ENCODE peak calls at places on chromosomes 2 and 18, in ten cellular contexts. L, X, G, O, T, U, D, Z, I and W are unnamed samples.

GRCh38 chr18:44602380-44602779 is 78.3 kb upstream of the SETBP1 start:
- DNase-seq in T (no peak), O (no peak), I (no peak), U (peak; percentile 83), D (no peak), X (no peak), Z (no peak), L (no peak), G (no peak), W (no peak)

GRCh38 chr2:234814366-234814765 is 137.5 kb upstream of the SH3BP4 start:
- DNase-seq in L (no peak), O (no peak), X (no peak), G (no peak), D (no peak), T (no peak), I (no peak), Z (no peak), U (no peak), W (no peak)

GRCh38 chr2:225328192-225328591 is 71.3 kb upstream of the NYAP2 start:
- DNase-seq in L (no peak), I (no peak), Z (no peak), D (no peak), X (no peak), O (no peak), U (no peak), G (no peak), T (no peak), W (no peak)

GRCh38 chr2:116499389-116499788 is 1315.1 kb upstream of the DDX18 start:
- DNase-seq in U (no peak), T (no peak), X (no peak), O (no peak), D (no peak), G (no peak), L (no peak), I (no peak), Z (no peak), W (no peak)

GRCh38 chr2:197286805-197287595 is 23.6 kb downstream of the ANKRD44 start:
- DNase-seq in G (peak; percentile 41), X (no peak), O (no peak), L (no peak), T (peak; percentile 54), I (no peak), Z (peak; percentile 78), U (peak; percentile 92), D (no peak), W (no peak)

GRCh38 chr2:233892793-233893192 is 24.4 kb upstream of the TRPM8 start:
- DNase-seq in Z (no peak), O (no peak), I (peak; percentile 12), T (no peak), L (no peak), G (no peak), U (no peak), D (no peak), X (no peak), W (no peak)

GRCh38 chr2:223122706-223123265 is 70.8 kb downstream of the KCNE4 start:
- DNase-seq in D (no peak), U (no peak), Z (no peak), I (no peak), X (no peak), T (no peak), O (no peak), L (no peak), G (no peak), W (no peak)

GRCh38 chr2:232238108-232238507 is 140.4 kb upstream of the ALPP start:
- DNase-seq in T (no peak), L (no peak), D (no peak), O (no peak), I (no peak), X (no peak), U (peak; percentile 32), G (no peak), Z (no peak), W (no peak)

GRCh38 chr2:133421516-133422324 is 146.5 kb downstream of the NCKAP5 start:
- DNase-seq in D (peak; percentile 57), Z (peak; percentile 24), T (peak; percentile 58), O (no peak), G (peak; percentile 66), U (peak; percentile 9), I (peak; percentile 8), X (no peak), L (peak; percentile 14), W (peak; percentile 15)
- TF ChIP-seq CTCF in D (no peak), Z (peak; percentile 18), T (no peak), O (no peak), G (no peak), U (no peak), I (peak; percentile 15), X (no peak), L (peak; percentile 27), W (no peak)

DNA sequence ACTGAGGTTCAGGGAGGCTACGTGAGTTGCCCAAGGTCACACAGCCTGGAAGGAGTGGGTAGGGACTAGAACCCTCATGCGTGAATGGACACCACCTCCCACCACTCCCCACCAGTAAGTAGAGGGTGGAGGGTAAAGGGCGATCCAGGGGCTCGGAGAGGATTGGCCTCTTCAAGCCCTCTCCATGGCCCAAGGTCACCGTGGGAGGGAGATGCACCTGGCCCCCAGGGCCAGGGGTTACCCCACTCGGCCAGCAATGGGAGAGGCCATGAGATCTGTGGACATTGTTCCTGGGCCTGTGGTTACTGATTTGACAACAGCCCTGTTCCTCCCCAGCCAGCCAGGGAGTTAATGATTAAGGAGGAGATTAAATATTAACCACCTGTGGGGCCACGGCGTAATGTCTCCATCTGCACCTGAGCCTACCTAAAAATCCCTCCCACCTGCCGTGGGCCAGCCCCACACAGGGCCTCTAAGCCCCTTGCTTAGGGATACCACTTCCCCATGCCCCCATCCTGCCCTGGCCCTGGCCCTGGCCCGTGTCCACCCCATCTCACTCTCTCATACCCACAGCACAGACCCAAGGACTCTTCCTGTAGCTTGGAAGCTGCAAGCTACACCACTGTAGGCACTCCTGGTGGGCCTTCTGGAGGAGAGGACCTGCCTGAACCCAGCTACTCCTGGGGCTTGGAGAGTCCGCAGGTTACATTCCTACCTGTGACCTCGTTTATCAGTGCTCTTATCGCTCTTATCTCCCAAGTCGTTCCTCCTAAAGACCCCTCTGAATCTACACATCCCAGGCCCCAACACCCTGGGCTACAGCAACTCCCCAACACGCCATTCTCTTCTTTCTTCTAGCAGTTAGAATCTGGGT is 32.2 kb downstream of the ZFP36L2 start:
- DNase-seq in Z (no peak), X (no peak), L (no peak), G (peak; percentile 86), U (no peak), D (peak; percentile 90), T (no peak), I (no peak), O (peak; percentile 71), W (no peak)
- H3K27me3 ChIP-seq in Z (no peaks in the 10 kb centered on the region), X (no peaks in the 10 kb centered on the region), L (no peaks in the 10 kb centered on the region), G (no peaks in the 10 kb centered on the region), U (no peaks in the 10 kb centered on the region), D (no peaks in the 10 kb centered on the region), T (no peaks in the 10 kb centered on the region), I (no peaks in the 10 kb centered on the region), O (no peaks in the 10 kb centered on the region), W (no peaks in the 10 kb centered on the region)

DNA sequence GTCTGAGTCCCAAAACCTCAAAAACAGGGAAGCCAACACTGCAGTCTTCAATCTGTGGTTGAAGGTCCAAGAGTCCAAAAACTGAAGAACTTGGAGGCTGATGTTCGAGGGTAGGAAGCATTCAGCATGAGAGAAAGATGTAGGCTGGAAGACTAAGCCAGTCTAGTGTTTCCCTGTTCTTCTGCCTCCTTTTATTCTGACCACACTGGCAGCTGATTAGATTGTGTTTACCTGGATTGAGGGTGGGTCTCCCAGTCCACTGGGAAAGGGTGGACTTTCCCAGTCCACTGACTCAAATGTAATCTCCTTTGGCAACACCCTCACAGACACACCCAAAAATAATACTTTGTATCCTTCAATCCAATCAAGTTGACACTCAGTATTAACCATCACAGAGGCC is 27.5 kb upstream of the IL1B start:
- DNase-seq in D (no peak), U (no peak), G (no peak), O (no peak), L (no peak), I (no peak), Z (no peak), X (no peak), T (no peak), W (no peak)
- H3K9me3 ChIP-seq in D (no peaks in the 10 kb centered on the region), U (no peaks in the 10 kb centered on the region), G (no peaks in the 10 kb centered on the region), O (no peaks in the 10 kb centered on the region), L (peaks cover 31% of the 10 kb centered on the region), I (peaks cover 14% of the 10 kb centered on the region), Z (no peaks in the 10 kb centered on the region), X (peaks cover 17% of the 10 kb centered on the region), T (no peaks in the 10 kb centered on the region), W (peaks cover 35% of the 10 kb centered on the region)

DNA sequence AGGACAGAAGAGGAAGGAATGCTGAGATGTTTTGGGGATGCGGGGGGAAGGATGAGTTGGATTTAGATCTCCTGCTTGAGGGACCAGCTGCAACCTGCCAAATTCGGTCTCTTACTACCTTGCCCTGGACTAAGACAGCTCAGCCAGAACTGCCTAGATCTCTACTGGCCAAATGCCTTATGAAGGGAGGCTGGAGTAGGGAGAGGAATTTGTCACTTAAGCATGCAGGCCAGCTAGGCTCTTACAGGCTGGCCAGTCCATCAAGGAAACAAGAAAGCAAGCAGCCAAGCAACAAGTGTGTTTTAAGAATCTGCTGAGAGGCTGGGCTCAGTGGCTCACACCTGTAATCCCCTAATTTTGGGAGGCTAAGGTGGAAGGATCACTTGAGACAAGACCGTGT is 9.8 kb upstream of the ZFP36L2 start:
- DNase-seq in U (no peak), O (no peak), T (no peak), I (no peak), G (no peak), X (no peak), L (no peak), Z (no peak), D (no peak), W (no peak)
- TF ChIP-seq CTCF in U (no peak), O (no peak), T (no peak), I (no peak), G (no peak), X (no peak), L (no peak), Z (no peak), D (no peak), W (no peak)

DNA sequence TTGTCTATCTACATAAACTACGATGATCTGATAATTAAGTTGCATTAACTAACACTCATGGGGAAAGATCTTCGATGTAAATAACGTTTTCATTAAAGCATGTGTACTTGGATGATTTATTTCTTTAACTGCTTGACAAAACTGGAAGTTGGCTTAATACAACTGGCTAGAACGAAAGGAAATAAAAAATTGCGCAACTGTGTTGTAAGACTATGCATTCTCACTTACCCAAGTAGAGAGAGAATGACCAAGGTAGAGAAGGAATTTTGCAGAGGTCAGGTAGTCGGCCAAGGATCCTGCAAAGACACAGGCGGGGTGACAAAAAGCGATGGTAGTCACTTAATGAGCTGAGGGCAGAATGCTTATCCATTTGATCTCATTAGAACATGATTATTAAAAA is 1.0 kb downstream of the SLC40A1 start:
- DNase-seq in X (no peak), Z (no peak), L (no peak), T (no peak), O (no peak), I (no peak), G (no peak), U (peak; percentile 66), D (no peak), W (no peak)
- H3K27me3 ChIP-seq in X (no peaks in the 10 kb centered on the region), Z (peaks cover 8% of the 10 kb centered on the region), L (no peaks in the 10 kb centered on the region), T (no peaks in the 10 kb centered on the region), O (no peaks in the 10 kb centered on the region), I (no peaks in the 10 kb centered on the region), G (no peaks in the 10 kb centered on the region), U (peaks cover 81% of the 10 kb centered on the region), D (no peaks in the 10 kb centered on the region), W (no peaks in the 10 kb centered on the region)

DNA sequence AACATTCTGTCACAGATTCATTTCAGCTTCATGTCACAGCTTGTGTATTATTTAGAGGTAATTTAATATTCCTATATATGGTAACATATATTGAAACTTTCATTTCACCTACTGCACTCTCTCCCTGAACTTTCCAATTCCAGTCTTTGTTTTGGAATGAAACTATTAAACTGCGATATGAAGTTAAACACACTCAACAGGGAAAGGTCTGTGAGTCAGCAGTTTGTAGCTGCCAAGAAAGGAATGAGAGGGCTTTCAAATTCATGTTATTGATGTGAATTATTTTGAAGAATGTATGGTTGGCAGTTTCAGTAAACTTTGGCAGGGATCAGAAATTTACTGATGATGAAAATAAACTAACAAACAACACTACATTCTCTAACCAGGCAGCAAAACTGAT is 148.3 kb downstream of the HNMT start:
- DNase-seq in L (no peak), D (no peak), I (no peak), X (no peak), G (no peak), T (no peak), Z (no peak), O (no peak), U (peak; percentile 69), W (no peak)
- H3K9me3 ChIP-seq in L (no peaks in the 10 kb centered on the region), D (no peaks in the 10 kb centered on the region), I (no peaks in the 10 kb centered on the region), X (no peaks in the 10 kb centered on the region), G (no peaks in the 10 kb centered on the region), T (no peaks in the 10 kb centered on the region), Z (no peaks in the 10 kb centered on the region), O (no peaks in the 10 kb centered on the region), U (peaks cover 4% of the 10 kb centered on the region), W (peaks cover 11% of the 10 kb centered on the region)